ENCODE peak calls at places on chromosomes 13 and 19, in eight cellular contexts. L is cardiac septum; T is activated B cell treated with CpG ODN at 0.5 μM for 24 hours; U is GM04504; K is stimulated activated CD4-positive, alpha-beta T cell treated with anti-CD3 and anti-CD28 coated beads, Interleukin-2, amount 100 ng/mL, for 24 hours; F is ELR; Q is ELF-1; Y is ovary. G is an unnamed sample.

GRCh38 chr13:107373551-107373950 is 805.6 kb upstream of the ARGLU1 start:
- DNase-seq in L (no peak), T (no peak), U (peak; percentile 61), K (no peak), F (peak; percentile 52), Q (peak; percentile 22), Y (no peak), G (no peak)

GRCh38 chr19:42193706-42194105 is 23.8 kb downstream of the DEDD2 start:
- DNase-seq in L (no peak), T (no peak), U (no peak), K (no peak), F (peak; percentile 30), Q (no peak), Y (no peak), G (no peak)

GRCh38 chr19:52956917-52957316 is 5.8 kb downstream of the ZNF816 start:
- DNase-seq in L (no peak), T (no peak), U (no peak), K (no peak), F (no peak), Q (no peak), Y (no peak), G (no peak)

GRCh38 chr19:20503536-20503935 is 62.0 kb downstream of the ZNF737 start:
- DNase-seq in L (no peak), T (no peak), U (peak; percentile 9), K (no peak), F (peak; percentile 46), Q (no peak), Y (no peak), G (no peak)

GRCh38 chr19:29635963-29636362 is 29.3 kb upstream of the PLEKHF1 start:
- DNase-seq in L (no peak), T (no peak), U (no peak), K (no peak), F (no peak), Q (no peak), Y (no peak), G (no peak)

GRCh38 chr13:61954092-61954491 is 538.4 kb upstream of the PCDH20 start:
- DNase-seq in L (no peak), T (no peak), U (no peak), K (no peak), F (peak; percentile 45), Q (peak; percentile 45), Y (no peak), G (peak; percentile 14)

GRCh38 chr13:20998649-20999415 is 62.6 kb downstream of the LATS2 start:
- DNase-seq in L (no peak), T (no peak), U (no peak), K (no peak), F (no peak), Q (peak; percentile 29), Y (no peak), G (no peak)

GRCh38 chr13:44908712-44909111 is 80.6 kb downstream of the NUFIP1 start:
- DNase-seq in L (no peak), T (no peak), U (no peak), K (no peak), F (no peak), Q (no peak), Y (no peak), G (no peak)

GRCh38 chr13:112066624-112067004 is 335 bp upstream of the SOX1 start:
- DNase-seq in L (no peak), T (no peak), U (no peak), K (peak; percentile 53), F (no peak), Q (no peak), Y (no peak), G (peak; percentile 49)

GRCh38 chr19:37981785-37982475 is 74.9 kb downstream of the SIPA1L3 start:
- DNase-seq in L (peak; percentile 38), T (no peak), U (no peak), K (no peak), F (no peak), Q (peak; percentile 86), Y (no peak), G (no peak)

GRCh38 chr13:50715402-50716146 is 127.9 kb downstream of the DLEU7 start:
- DNase-seq in L (peak; percentile 85), T (no peak), U (no peak), K (no peak), F (no peak), Q (no peak), Y (no peak), G (no peak)

GRCh38 chr19:12783849-12784393 is 7.4 kb upstream of the JUNB start:
- DNase-seq in L (peak; percentile 86), T (no peak), U (no peak), K (no peak), F (no peak), Q (no peak), Y (no peak), G (no peak)

GRCh38 chr13:75437582-75438318 is 44.2 kb downstream of the TBC1D4 start:
- DNase-seq in L (no peak), T (no peak), U (no peak), K (no peak), F (no peak), Q (no peak), Y (no peak), G (no peak)

GRCh38 chr19:41588497-41589209 is 12.7 kb downstream of the CEACAM21 start:
- DNase-seq in L (peak; percentile 57), T (no peak), U (peak; percentile 5), K (no peak), F (peak; percentile 31), Q (no peak), Y (no peak), G (no peak)

GRCh38 chr13:103067751-103068563 is 1.7 kb upstream of the SLC10A2 start:
- DNase-seq in L (no peak), T (no peak), U (no peak), K (no peak), F (no peak), Q (peak; percentile 39), Y (no peak), G (no peak)

GRCh38 chr19:44747739-44748425 is 626 bp upstream of the BCL3 start:
- DNase-seq in L (peak; percentile 89), T (peak; percentile 54), U (no peak), K (peak; percentile 43), F (peak; percentile 64), Q (peak; percentile 44), Y (peak; percentile 76), G (peak; percentile 63)

GRCh38 chr13:95301135-95301946 is at the start of gene ABCC4:
- DNase-seq in L (peak; percentile 79), T (peak; percentile 61), U (peak; percentile 52), K (peak; percentile 64), F (peak; percentile 84), Q (peak; percentile 87), Y (peak; percentile 69), G (peak; percentile 91)

GRCh38 chr19:46115396-46116109 is 8.9 kb downstream of the IGFL3 start:
- DNase-seq in L (no peak), T (no peak), U (peak; percentile 30), K (peak; percentile 60), F (peak; percentile 73), Q (no peak), Y (no peak), G (peak; percentile 4)

GRCh38 chr19:15263361-15263985 is 31.2 kb upstream of the EPHX3 start:
- DNase-seq in L (no peak), T (no peak), U (no peak), K (no peak), F (no peak), Q (no peak), Y (no peak), G (no peak)

GRCh38 chr13:20206836-20207235 is 14.1 kb upstream of the GJB2 start:
- DNase-seq in L (no peak), T (no peak), U (no peak), K (no peak), F (no peak), Q (no peak), Y (no peak), G (no peak)

GRCh38 chr19:40607311-40607871 is 6.2 kb downstream of the LTBP4 start:
- DNase-seq in L (no peak), T (no peak), U (no peak), K (no peak), F (no peak), Q (peak; percentile 32), Y (peak; percentile 62), G (no peak)

GRCh38 chr13:100108913-100109507 is 20.1 kb downstream of the PCCA start:
- DNase-seq in L (no peak), T (no peak), U (no peak), K (no peak), F (peak; percentile 37), Q (no peak), Y (no peak), G (no peak)

GRCh38 chr13:105598551-105598950 is 936.9 kb downstream of the EFNB2 start:
- DNase-seq in L (no peak), T (no peak), U (no peak), K (no peak), F (no peak), Q (no peak), Y (no peak), G (no peak)

GRCh38 chr19:40444181-40445005 is at the start of gene SERTAD3:
- DNase-seq in L (peak; percentile 98), T (peak; percentile 98), U (peak; percentile 92), K (peak; percentile 97), F (peak; percentile 96), Q (peak; percentile 98), Y (peak; percentile 99), G (peak; percentile 96)

GRCh38 chr13:79815041-79815440 is 334.1 kb downstream of the NDFIP2 start:
- DNase-seq in L (no peak), T (no peak), U (no peak), K (no peak), F (no peak), Q (no peak), Y (no peak), G (no peak)

GRCh38 chr13:46288570-46289259 is 77.0 kb downstream of the LRRC63 start:
- DNase-seq in L (no peak), T (no peak), U (peak; percentile 19), K (no peak), F (peak; percentile 60), Q (peak; percentile 61), Y (no peak), G (peak; percentile 39)

GRCh38 chr13:35549481-35549880 is 73.0 kb upstream of the MAB21L1 start:
- DNase-seq in L (no peak), T (no peak), U (peak; percentile 14), K (no peak), F (peak; percentile 79), Q (no peak), Y (no peak), G (no peak)

GRCh38 chr19:6800991-6801396 is 28.5 kb downstream of the VAV1 start:
- DNase-seq in L (no peak), T (no peak), U (peak; percentile 7), K (no peak), F (peak; percentile 5), Q (peak; percentile 9), Y (no peak), G (no peak)